ENCODE peak calls at places on chromosomes 1 and 21, in four cellular contexts. E is tibial artery, K is fibroblast of lung, U is thoracic aorta. Z is an unnamed sample.

GRCh38 chr1:101150676-101151075 is 86.1 kb upstream of the S1PR1 start:
- DNase-seq in K (no peak), U (no peak), E (no peak), Z (no peak)

GRCh38 chr1:230820568-230820967 is 47.8 kb downstream of the C1orf198 start:
- DNase-seq in K (no peak), U (no peak), E (no peak), Z (no peak)

GRCh38 chr1:94154989-94155388 is 34.0 kb upstream of the ABCA4 start:
- DNase-seq in E (no peak), U (no peak), K (peak; percentile 42), Z (no peak)

GRCh38 chr1:37480581-37481288 is 6.4 kb downstream of the ZC3H12A start:
- DNase-seq in U (no peak), K (no peak), E (no peak), Z (no peak)

GRCh38 chr1:116569776-116570357 is 959 bp downstream of the CD58 start:
- DNase-seq in U (no peak), E (peak; percentile 75), K (no peak), Z (no peak)

GRCh38 chr1:199585392-199585791 is 442.1 kb upstream of the NR5A2 start:
- DNase-seq in K (no peak), E (no peak), U (no peak), Z (no peak)

GRCh38 chr1:21317035-21317689 is 26.9 kb upstream of the ECE1 start:
- DNase-seq in U (peak; percentile 76), E (peak; percentile 99), K (peak; percentile 92), Z (no peak)

GRCh38 chr1:213389061-213389581 is 338.1 kb downstream of the RPS6KC1 start:
- DNase-seq in E (no peak), U (no peak), K (no peak), Z (no peak)

GRCh38 chr1:212670882-212671281 is 28.8 kb downstream of the BATF3 start:
- DNase-seq in E (no peak), U (no peak), K (no peak), Z (no peak)

GRCh38 chr1:8456991-8457390 is 139.1 kb downstream of the SLC45A1 start:
- DNase-seq in E (no peak), U (no peak), K (no peak), Z (no peak)

GRCh38 chr1:206472454-206472853 is 2.2 kb downstream of the IKBKE start:
- DNase-seq in E (no peak), U (no peak), K (peak; percentile 75), Z (peak; percentile 52)

GRCh38 chr1:51287966-51288365 is 42.4 kb downstream of the TTC39A start:
- DNase-seq in U (no peak), E (no peak), K (no peak), Z (no peak)

GRCh38 chr1:22886211-22886610 is 86.5 kb downstream of the LACTBL1 start:
- DNase-seq in K (no peak), E (no peak), U (no peak), Z (no peak)

GRCh38 chr1:225527575-225527974 is 99.7 kb upstream of the LBR start:
- DNase-seq in K (no peak), U (no peak), E (no peak), Z (no peak)

GRCh38 chr1:30757196-30757949 is at the start of gene LAPTM5:
- DNase-seq in U (no peak), K (peak; percentile 47), E (peak; percentile 79), Z (no peak)

GRCh38 chr1:172354291-172354940 is 66.1 kb upstream of the C1orf105 start:
- DNase-seq in U (no peak), K (no peak), E (no peak), Z (no peak)

GRCh38 chr1:81876901-81877750 is 76.4 kb downstream of the ADGRL2 start:
- DNase-seq in E (no peak), K (peak; percentile 60), U (no peak), Z (no peak)

GRCh38 chr1:12063141-12064072 is at the start of gene TNFRSF8:
- DNase-seq in E (no peak), K (peak; percentile 20), U (no peak), Z (peak; percentile 78)

GRCh38 chr1:57470028-57470427 is 46.2 kb upstream of the DAB1 start:
- DNase-seq in K (peak; percentile 12), U (no peak), E (no peak), Z (no peak)

GRCh38 chr1:248622491-248623106 is 12.3 kb downstream of the OR2T11 start:
- DNase-seq in U (no peak), K (peak; percentile 0), E (no peak), Z (no peak)

GRCh38 chr1:23798662-23799142 is 1.9 kb downstream of the GALE start:
- DNase-seq in U (no peak), K (no peak), E (no peak), Z (no peak)

GRCh38 chr1:205088341-205088740 is 4.1 kb upstream of the TMEM81 start:
- DNase-seq in U (no peak), E (no peak), K (no peak), Z (no peak)

GRCh38 chr1:119771016-119771415 is 2.3 kb upstream of the HMGCS2 start:
- DNase-seq in E (no peak), U (no peak), K (no peak), Z (no peak)

GRCh38 chr1:180343931-180344406 is 113.9 kb downstream of the LHX4 start:
- DNase-seq in E (no peak), K (peak; percentile 44), U (no peak), Z (no peak)

GRCh38 chr1:3522564-3523270 is 68.3 kb downstream of the ARHGEF16 start:
- DNase-seq in U (no peak), E (no peak), K (no peak), Z (no peak)

GRCh38 chr1:47231314-47232186 is 475 bp downstream of the TAL1 start:
- DNase-seq in E (no peak), U (no peak), K (peak; percentile 62), Z (peak; percentile 58)

GRCh38 chr1:197065549-197065948 is 1.5 kb downstream of the F13B start:
- DNase-seq in E (no peak), U (no peak), K (peak; percentile 21), Z (no peak)

GRCh38 chr21:36250423-36251075 is 69.4 kb upstream of the MORC3 start:
- DNase-seq in K (no peak), E (no peak), U (no peak), Z (peak; percentile 56)

GRCh38 chr1:89712420-89712819 is 79.5 kb downstream of the LRRC8C start:
- DNase-seq in E (no peak), U (no peak), K (no peak), Z (no peak)

GRCh38 chr1:64483711-64484454 is 14.0 kb downstream of the CACHD1 start:
- DNase-seq in K (no peak), E (no peak), U (no peak), Z (peak; percentile 57)

GRCh38 chr1:233884461-233885151 is 19.9 kb upstream of the SLC35F3 start:
- DNase-seq in K (no peak), E (no peak), U (no peak), Z (no peak)

GRCh38 chr1:233364026-233364425 is 36.5 kb downstream of the MAP3K21 start:
- DNase-seq in K (no peak), U (no peak), E (no peak), Z (no peak)

GRCh38 chr1:158998781-158999161 is 10.9 kb upstream of the IFI16 start:
- DNase-seq in K (peak; percentile 79), U (no peak), E (peak; percentile 78), Z (no peak)

GRCh38 chr1:54857741-54858665 is 29.0 kb downstream of the DHCR24 start:
- DNase-seq in K (peak; percentile 81), U (no peak), E (peak; percentile 46), Z (no peak)

GRCh38 chr1:111025109-111025508 is 61.4 kb upstream of the LRIF1 start:
- DNase-seq in E (no peak), K (no peak), U (no peak), Z (no peak)
- TF ChIP-seq CTCF in E (no peak), K (no peak), U (no peak), Z (no peak)

GRCh38 chr1:187413770-187414169 is 585.0 kb downstream of the PLA2G4A start:
- DNase-seq in U (no peak), K (peak; percentile 22), E (no peak), Z (no peak)
- TF ChIP-seq CTCF in U (no peak), K (peak; percentile 21), E (no peak), Z (peak; percentile 62)

GRCh38 chr1:20194224-20194623 is 7.9 kb upstream of the PLA2G2C start:
- DNase-seq in E (no peak), U (no peak), K (no peak), Z (no peak)

GRCh38 chr1:20192871-20193411 is 6.6 kb upstream of the PLA2G2C start:
- DNase-seq in U (no peak), K (no peak), E (no peak), Z (no peak)

GRCh38 chr1:20197329-20197791 is 11.0 kb upstream of the PLA2G2C start:
- DNase-seq in U (no peak), E (no peak), K (no peak), Z (no peak)

GRCh38 chr1:20195464-20195780 is 9.1 kb upstream of the PLA2G2C start:
- DNase-seq in K (no peak), U (no peak), E (no peak), Z (no peak)

DNA sequence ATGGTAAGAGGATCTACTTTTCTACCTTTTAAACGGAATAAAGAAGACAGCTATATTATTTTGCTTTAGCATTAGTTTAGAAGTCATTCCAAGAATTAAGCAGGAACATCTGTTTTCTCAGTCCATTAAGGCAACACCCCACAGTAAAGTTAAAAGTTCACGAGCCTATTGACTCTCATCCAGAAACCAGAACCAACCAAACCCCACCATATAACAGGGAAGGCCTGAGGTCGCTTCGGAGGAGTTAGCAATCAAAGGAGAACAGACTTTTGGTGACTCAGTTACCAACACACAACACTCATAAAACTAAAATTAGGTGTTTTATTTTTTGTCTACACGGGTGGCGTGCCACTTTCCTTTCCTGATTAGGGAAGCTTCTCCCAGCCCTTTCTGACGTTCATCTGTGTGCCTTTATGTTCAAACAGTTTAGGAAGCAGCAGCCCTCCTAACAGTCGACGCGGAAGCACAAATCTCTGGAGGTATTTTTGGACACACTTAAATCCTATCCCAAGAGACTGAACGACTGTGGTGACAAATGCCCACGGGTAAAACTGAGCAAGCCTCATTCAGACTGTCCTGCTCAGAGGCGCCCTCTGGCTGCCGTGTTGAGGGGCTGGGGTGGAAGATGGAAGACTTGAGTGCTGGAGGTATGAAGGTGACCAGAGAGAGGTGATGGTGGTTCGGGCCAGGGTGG is 8.6 kb upstream of the PLA2G2C start:
- DNase-seq in K (peak; percentile 44), U (no peak), E (no peak), Z (peak; percentile 76)
- TF ChIP-seq CTCF in K (peak; percentile 91), U (peak; percentile 44), E (peak; percentile 50), Z (peak; percentile 92)

DNA sequence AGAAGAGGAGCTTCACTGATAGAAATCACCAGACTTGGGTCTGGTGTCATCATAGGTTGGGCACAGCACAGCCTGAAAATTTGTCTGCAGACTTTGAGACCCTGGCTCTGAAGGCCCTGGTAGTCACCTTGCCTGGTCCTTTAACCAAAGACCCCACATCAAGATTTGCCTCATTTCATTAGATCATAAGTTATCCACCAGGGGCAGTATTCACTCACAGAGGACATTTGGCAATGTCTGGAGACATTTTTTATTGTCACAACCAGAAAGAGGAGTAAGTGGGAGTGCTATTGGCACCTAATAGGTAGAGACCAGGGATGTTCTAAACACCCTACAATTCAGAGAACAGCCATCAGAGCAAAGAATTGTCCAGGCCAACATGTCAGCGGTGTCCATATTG is 22.1 kb upstream of the PAX7 start:
- DNase-seq in K (no peak), U (no peak), E (no peak), Z (no peak)
- TF ChIP-seq CTCF in K (no peak), U (no peak), E (no peak), Z (peak; percentile 58)